ENCODE peak calls at places on chromosomes 6 and 20, in nine cellular contexts. D is psoas muscle; C is cardiac septum; A is activated naive CD4-positive, alpha-beta T cell; R is DMS153; S is stimulated activated CD8-positive, alpha-beta memory T cell treated with anti-CD3 and anti-CD28 coated beads, Interleukin-15, amount 100 ng/mL, for 24 hours; E is NCI-H748 treated with DMSO at 0.1 percent for 48 hours; F is neural progenitor cell; B is AG08396. K is an unnamed sample.

GRCh38 chr6:53894086-53894485 is 99.3 kb downstream of the LRRC1 start:
- DNase-seq in D (no peak), C (no peak), A (no peak), R (peak; percentile 64), S (peak; percentile 0), E (peak; percentile 71), F (no peak), B (peak; percentile 12), K (no peak)

GRCh38 chr6:138572200-138572875 is 73.0 kb upstream of the NHSL1 start:
- DNase-seq in D (no peak), C (peak; percentile 83), A (no peak), R (peak; percentile 87), S (no peak), E (peak; percentile 90), F (peak; percentile 91), B (peak; percentile 79), K (peak; percentile 94)

GRCh38 chr6:6515691-6516607 is 72.6 kb upstream of the LY86 start:
- DNase-seq in D (no peak), C (no peak), A (no peak), R (no peak), S (no peak), E (no peak), F (no peak), B (no peak), K (no peak)

GRCh38 chr6:52840763-52841585 is at the start of gene GSTA5:
- DNase-seq in D (no peak), C (no peak), A (no peak), R (no peak), S (no peak), E (no peak), F (no peak), B (no peak), K (no peak)

GRCh38 chr20:7637184-7637583 is 303.1 kb downstream of the HAO1 start:
- DNase-seq in D (no peak), C (no peak), A (no peak), R (peak; percentile 28), S (no peak), E (no peak), F (no peak), B (no peak), K (no peak)

GRCh38 chr6:16322666-16323312 is 84.4 kb downstream of the GMPR start:
- DNase-seq in D (peak; percentile 79), C (no peak), A (peak; percentile 30), R (peak; percentile 89), S (peak; percentile 22), E (no peak), F (peak; percentile 26), B (peak; percentile 84), K (peak; percentile 91)

GRCh38 chr20:63345328-63346100 is 15.6 kb downstream of the CHRNA4 start:
- DNase-seq in D (no peak), C (no peak), A (no peak), R (no peak), S (no peak), E (no peak), F (no peak), B (no peak), K (no peak)

GRCh38 chr6:95991906-95992305 is 23.9 kb upstream of the FUT9 start:
- DNase-seq in D (peak; percentile 36), C (no peak), A (no peak), R (no peak), S (no peak), E (no peak), F (no peak), B (no peak), K (no peak)

GRCh38 chr6:137904822-137905617 is 38.0 kb downstream of the TNFAIP3 start:
- DNase-seq in D (no peak), C (no peak), A (peak; percentile 21), R (no peak), S (no peak), E (no peak), F (no peak), B (no peak), K (peak; percentile 73)

GRCh38 chr20:15236812-15237211 is 899.4 kb upstream of the FLRT3 start:
- DNase-seq in D (no peak), C (no peak), A (no peak), R (peak; percentile 4), S (no peak), E (peak; percentile 30), F (peak; percentile 70), B (peak; percentile 5), K (peak; percentile 60)

GRCh38 chr6:148747145-148747492 is 289 bp downstream of the UST start:
- DNase-seq in D (peak; percentile 76), C (peak; percentile 78), A (no peak), R (no peak), S (no peak), E (no peak), F (no peak), B (peak; percentile 73), K (peak; percentile 80)

GRCh38 chr20:17655865-17656489 is 26.1 kb downstream of the RRBP1 start:
- DNase-seq in D (peak; percentile 28), C (peak; percentile 12), A (no peak), R (no peak), S (no peak), E (no peak), F (no peak), B (peak; percentile 73), K (no peak)

GRCh38 chr20:5797843-5798462 is 47.8 kb downstream of the SHLD1 start:
- DNase-seq in D (no peak), C (no peak), A (no peak), R (no peak), S (no peak), E (no peak), F (no peak), B (no peak), K (no peak)

GRCh38 chr6:167760979-167761793 is 65.5 kb upstream of the AFDN start:
- DNase-seq in D (no peak), C (no peak), A (no peak), R (no peak), S (no peak), E (no peak), F (no peak), B (no peak), K (peak; percentile 56)

K was measured in left kidney.